ENCODE peak calls at places on chromosomes 1 and 21, in seven cellular contexts. One of them, this sample, is unnamed.

GRCh38 chr1:37858931-37859506 is 373 bp downstream of the MTF1 start:
- DNase-seq in A549: no peak
- DNase-seq in H1: no peak
- DNase-seq in K562: no peak
- DNase-seq in GM12878: no peak
- DNase-seq in HepG2: no peak
- DNase-seq in IMR-90: peak
- DNase-seq in this sample: no peak

GRCh38 chr1:188889166-188889565 is 1588.5 kb downstream of the BRINP3 start:
- DNase-seq in A549: no peak
- DNase-seq in H1: no peak
- DNase-seq in K562: no peak
- DNase-seq in GM12878: no peak
- DNase-seq in HepG2: no peak
- DNase-seq in IMR-90: no peak
- DNase-seq in this sample: no peak

GRCh38 chr1:23562138-23562819 is 3.0 kb upstream of the ID3 start:
- DNase-seq in A549: peak
- DNase-seq in H1: peak
- DNase-seq in K562: peak
- DNase-seq in GM12878: no peak
- DNase-seq in HepG2: peak
- DNase-seq in IMR-90: peak
- DNase-seq in this sample: peak

GRCh38 chr1:1665815-1666251 is 7.0 kb upstream of the CDK11B start:
- DNase-seq in A549: peak
- DNase-seq in H1: peak
- DNase-seq in K562: peak
- DNase-seq in GM12878: no peak
- DNase-seq in HepG2: no peak
- DNase-seq in IMR-90: no peak
- DNase-seq in this sample: no peak

GRCh38 chr1:19758227-19758830 is 41.4 kb downstream of the TMCO4 start:
- DNase-seq in A549: no peak
- DNase-seq in H1: no peak
- DNase-seq in K562: no peak
- DNase-seq in GM12878: no peak
- DNase-seq in HepG2: no peak
- DNase-seq in IMR-90: peak
- DNase-seq in this sample: peak

GRCh38 chr1:172401907-172402306 is 18.6 kb upstream of the C1orf105 start:
- DNase-seq in A549: peak
- DNase-seq in H1: no peak
- DNase-seq in K562: no peak
- DNase-seq in GM12878: no peak
- DNase-seq in HepG2: peak
- DNase-seq in IMR-90: no peak
- DNase-seq in this sample: no peak

GRCh38 chr21:41616063-41616591 is 108.2 kb upstream of the TMPRSS2 start:
- DNase-seq in A549: no peak
- DNase-seq in H1: no peak
- DNase-seq in K562: no peak
- DNase-seq in GM12878: no peak
- DNase-seq in HepG2: no peak
- DNase-seq in IMR-90: peak
- DNase-seq in this sample: no peak

GRCh38 chr21:46001821-46002681 is 20.5 kb downstream of the COL6A1 start:
- DNase-seq in A549: no peak
- DNase-seq in H1: peak
- DNase-seq in K562: no peak
- DNase-seq in GM12878: no peak
- DNase-seq in HepG2: no peak
- DNase-seq in IMR-90: no peak
- DNase-seq in this sample: no peak

GRCh38 chr1:119865607-119866006 is 30.7 kb downstream of the ADAM30 start:
- DNase-seq in A549: no peak
- DNase-seq in H1: no peak
- DNase-seq in K562: no peak
- DNase-seq in GM12878: no peak
- DNase-seq in HepG2: no peak
- DNase-seq in IMR-90: peak
- DNase-seq in this sample: no peak

GRCh38 chr1:226302731-226303130 is 6.2 kb downstream of the LIN9 start:
- DNase-seq in A549: no peak
- DNase-seq in H1: no peak
- DNase-seq in K562: no peak
- DNase-seq in GM12878: no peak
- DNase-seq in HepG2: no peak
- DNase-seq in IMR-90: no peak
- DNase-seq in this sample: no peak

GRCh38 chr1:185376288-185376687 is 59.2 kb upstream of the IVNS1ABP start:
- DNase-seq in A549: no peak
- DNase-seq in H1: no peak
- DNase-seq in K562: no peak
- DNase-seq in GM12878: no peak
- DNase-seq in HepG2: no peak
- DNase-seq in IMR-90: no peak
- DNase-seq in this sample: no peak

GRCh38 chr1:14607295-14607694 is 8.8 kb downstream of the KAZN start:
- DNase-seq in A549: no peak
- DNase-seq in H1: no peak
- DNase-seq in K562: no peak
- DNase-seq in GM12878: no peak
- DNase-seq in HepG2: no peak
- DNase-seq in IMR-90: no peak
- DNase-seq in this sample: no peak

GRCh38 chr1:232127190-232127589 is 500.6 kb downstream of the DISC1 start:
- DNase-seq in A549: peak
- DNase-seq in H1: no peak
- DNase-seq in K562: no peak
- DNase-seq in GM12878: no peak
- DNase-seq in HepG2: no peak
- DNase-seq in IMR-90: peak
- DNase-seq in this sample: peak

GRCh38 chr1:226987623-226988336 is 47.7 kb downstream of the COQ8A start:
- DNase-seq in A549: no peak
- DNase-seq in H1: no peak
- DNase-seq in K562: no peak
- DNase-seq in GM12878: no peak
- DNase-seq in HepG2: no peak
- DNase-seq in IMR-90: no peak
- DNase-seq in this sample: no peak

GRCh38 chr1:183039985-183040447 is 16.8 kb downstream of the LAMC1 start:
- DNase-seq in A549: no peak
- DNase-seq in H1: no peak
- DNase-seq in K562: no peak
- DNase-seq in GM12878: no peak
- DNase-seq in HepG2: no peak
- DNase-seq in IMR-90: peak
- DNase-seq in this sample: no peak

GRCh38 chr1:50491142-50491541 is 67.9 kb upstream of the DMRTA2 start:
- DNase-seq in A549: no peak
- DNase-seq in H1: no peak
- DNase-seq in K562: no peak
- DNase-seq in GM12878: no peak
- DNase-seq in HepG2: no peak
- DNase-seq in IMR-90: no peak
- DNase-seq in this sample: no peak

DNA sequence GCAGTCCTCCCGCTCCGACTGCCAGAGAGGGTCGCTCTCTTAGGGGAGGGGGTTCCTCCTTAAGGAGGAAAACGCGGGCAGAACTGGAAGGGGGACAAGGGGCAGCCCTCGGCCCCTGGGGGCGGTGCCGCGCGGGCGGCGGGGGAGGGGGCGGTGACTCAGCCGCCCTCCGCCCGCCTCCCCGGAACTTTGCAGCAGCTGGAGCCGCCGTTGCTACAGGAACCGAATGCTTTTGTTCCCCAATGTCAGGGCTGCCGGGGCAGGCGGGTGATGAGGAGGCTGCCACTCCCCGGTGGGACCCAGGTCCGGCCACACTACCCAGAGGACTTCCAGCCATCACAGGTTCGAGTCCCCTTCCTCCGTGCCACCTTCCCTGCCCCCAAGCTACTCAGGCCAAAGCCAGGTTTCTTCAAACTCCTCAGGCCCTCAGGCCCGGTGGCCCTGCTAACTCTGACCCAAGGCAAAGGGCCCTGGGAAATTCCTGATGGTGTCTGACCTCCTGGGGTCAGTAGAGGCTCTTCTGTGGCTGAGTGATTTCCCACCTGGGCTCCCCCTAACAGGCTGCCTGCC is 3.2 kb downstream of the ADGRB2 start:
- DNase-seq in A549: peak
- DNase-seq in H1: peak
- DNase-seq in K562: peak
- DNase-seq in GM12878: no peak
- DNase-seq in HepG2: peak
- DNase-seq in IMR-90: peak
- DNase-seq in this sample: no peak
- TF ChIP-seq CEBPB in A549: no peak
- TF ChIP-seq CEBPB in H1: no peak
- TF ChIP-seq CEBPB in K562: no peak
- TF ChIP-seq CEBPB in GM12878: no peak
- TF ChIP-seq CEBPB in HepG2: no peak
- TF ChIP-seq CEBPB in IMR-90: no peak
- TF ChIP-seq CEBPB in this sample: no peak

GRCh38 chr1:235996048-235996785 is 68.7 kb downstream of the NID1 start:
- DNase-seq in A549: no peak
- DNase-seq in H1: no peak
- DNase-seq in K562: no peak
- DNase-seq in GM12878: no peak
- DNase-seq in HepG2: no peak
- DNase-seq in IMR-90: no peak
- DNase-seq in this sample: no peak

GRCh38 chr1:235995511-235995910 is 69.4 kb downstream of the NID1 start:
- DNase-seq in A549: no peak
- DNase-seq in H1: no peak
- DNase-seq in K562: no peak
- DNase-seq in GM12878: no peak
- DNase-seq in HepG2: no peak
- DNase-seq in IMR-90: no peak
- DNase-seq in this sample: no peak

GRCh38 chr1:235992868-235993267 is 72.0 kb downstream of the NID1 start:
- DNase-seq in A549: no peak
- DNase-seq in H1: no peak
- DNase-seq in K562: no peak
- DNase-seq in GM12878: no peak
- DNase-seq in HepG2: no peak
- DNase-seq in IMR-90: no peak
- DNase-seq in this sample: no peak

GRCh38 chr1:235992346-235992745 is 72.5 kb downstream of the NID1 start:
- DNase-seq in A549: no peak
- DNase-seq in H1: no peak
- DNase-seq in K562: no peak
- DNase-seq in GM12878: no peak
- DNase-seq in HepG2: no peak
- DNase-seq in IMR-90: no peak
- DNase-seq in this sample: no peak

GRCh38 chr1:235993652-235994051 is 71.2 kb downstream of the NID1 start:
- DNase-seq in A549: no peak
- DNase-seq in H1: no peak
- DNase-seq in K562: no peak
- DNase-seq in GM12878: no peak
- DNase-seq in HepG2: no peak
- DNase-seq in IMR-90: no peak
- DNase-seq in this sample: no peak
- TF ChIP-seq CEBPB in A549: no peak
- TF ChIP-seq CEBPB in H1: no peak
- TF ChIP-seq CEBPB in K562: no peak
- TF ChIP-seq CEBPB in GM12878: no peak
- TF ChIP-seq CEBPB in HepG2: no peak
- TF ChIP-seq CEBPB in IMR-90: no peak
- TF ChIP-seq CEBPB in this sample: no peak

GRCh38 chr1:100440075-100440809 is 87.9 kb downstream of the CDC14A start:
- DNase-seq in A549: no peak
- DNase-seq in H1: no peak
- DNase-seq in K562: peak
- DNase-seq in GM12878: no peak
- DNase-seq in HepG2: peak
- DNase-seq in IMR-90: no peak
- DNase-seq in this sample: no peak
- TF ChIP-seq CEBPB in A549: no peak
- TF ChIP-seq CEBPB in H1: no peak
- TF ChIP-seq CEBPB in K562: no peak
- TF ChIP-seq CEBPB in GM12878: no peak
- TF ChIP-seq CEBPB in HepG2: no peak
- TF ChIP-seq CEBPB in IMR-90: no peak
- TF ChIP-seq CEBPB in this sample: no peak

GRCh38 chr1:168287237-168287664 is 6.6 kb downstream of the TBX19 start:
- DNase-seq in A549: peak
- DNase-seq in H1: no peak
- DNase-seq in K562: peak
- DNase-seq in GM12878: no peak
- DNase-seq in HepG2: no peak
- DNase-seq in IMR-90: peak
- DNase-seq in this sample: no peak
- TF ChIP-seq CEBPB in A549: no peak
- TF ChIP-seq CEBPB in H1: no peak
- TF ChIP-seq CEBPB in K562: no peak
- TF ChIP-seq CEBPB in GM12878: no peak
- TF ChIP-seq CEBPB in HepG2: no peak
- TF ChIP-seq CEBPB in IMR-90: no peak
- TF ChIP-seq CEBPB in this sample: no peak

DNA sequence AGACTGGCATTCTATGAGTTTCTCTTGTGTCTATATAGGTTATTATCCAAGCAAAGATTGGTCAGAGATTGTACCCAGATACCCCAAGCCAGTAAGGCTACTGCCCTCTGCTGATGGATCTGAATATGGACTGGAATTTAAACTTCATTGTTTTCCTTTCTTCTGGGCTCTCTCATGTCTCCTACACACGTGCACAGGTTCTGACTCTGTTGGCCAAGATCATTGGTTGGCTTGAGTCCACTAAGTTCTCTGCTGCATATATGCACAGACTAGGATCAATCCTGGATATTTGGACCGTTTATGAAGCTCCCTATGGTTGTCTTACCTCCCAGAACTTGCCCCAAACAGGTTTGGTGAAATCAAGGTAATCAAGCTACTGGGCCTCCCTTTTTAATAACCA is 69.7 kb downstream of the CC2D1B start:
- DNase-seq in A549: peak
- DNase-seq in H1: no peak
- DNase-seq in K562: peak
- DNase-seq in GM12878: peak
- DNase-seq in HepG2: peak
- DNase-seq in IMR-90: peak
- DNase-seq in this sample: peak
- TF ChIP-seq CEBPB in A549: no peak
- TF ChIP-seq CEBPB in H1: no peak
- TF ChIP-seq CEBPB in K562: no peak
- TF ChIP-seq CEBPB in GM12878: no peak
- TF ChIP-seq CEBPB in HepG2: no peak
- TF ChIP-seq CEBPB in IMR-90: no peak
- TF ChIP-seq CEBPB in this sample: no peak

GRCh38 chr1:86205741-86206140 is 49.2 kb upstream of the COL24A1 start:
- DNase-seq in A549: no peak
- DNase-seq in H1: no peak
- DNase-seq in K562: no peak
- DNase-seq in GM12878: no peak
- DNase-seq in HepG2: no peak
- DNase-seq in IMR-90: peak
- DNase-seq in this sample: no peak

GRCh38 chr1:86202552-86203340 is 46.2 kb upstream of the COL24A1 start:
- DNase-seq in A549: no peak
- DNase-seq in H1: no peak
- DNase-seq in K562: no peak
- DNase-seq in GM12878: no peak
- DNase-seq in HepG2: no peak
- DNase-seq in IMR-90: no peak
- DNase-seq in this sample: no peak

GRCh38 chr1:86207323-86207722 is 50.8 kb upstream of the COL24A1 start:
- DNase-seq in A549: peak
- DNase-seq in H1: no peak
- DNase-seq in K562: no peak
- DNase-seq in GM12878: no peak
- DNase-seq in HepG2: no peak
- DNase-seq in IMR-90: peak
- DNase-seq in this sample: no peak
- TF ChIP-seq CEBPB in A549: no peak
- TF ChIP-seq CEBPB in H1: no peak
- TF ChIP-seq CEBPB in K562: no peak
- TF ChIP-seq CEBPB in GM12878: no peak
- TF ChIP-seq CEBPB in HepG2: no peak
- TF ChIP-seq CEBPB in IMR-90: no peak
- TF ChIP-seq CEBPB in this sample: no peak

This sample was measured in HCT116.